ENCODE peak calls at places on chromosomes 12 and 14, in seven cellular contexts. V, F, S, A, R, M and G are unnamed samples.

GRCh38 chr14:75259510-75259855 is 19.1 kb upstream of the FOS start:
- DNase-seq in V (no peak), F (no peak), S (peak), A (no peak), R (no peak), M (no peak), G (no peak)

GRCh38 chr12:93766802-93767523 is 89.8 kb downstream of the CRADD start:
- DNase-seq in V (no peak), F (no peak), S (peak), A (peak), R (peak), M (peak), G (peak)

GRCh38 chr12:44875417-44875953 is 630 bp downstream of the NELL2 start:
- DNase-seq in V (no peak), F (no peak), S (no peak), A (peak), R (no peak), M (peak), G (no peak)

GRCh38 chr12:87871061-87871460 is 158.1 kb downstream of the C12orf50 start:
- DNase-seq in V (no peak), F (no peak), S (no peak), A (no peak), R (no peak), M (no peak), G (no peak)

GRCh38 chr14:41642402-41643195 is 35.9 kb downstream of the LRFN5 start:
- DNase-seq in V (no peak), F (no peak), S (no peak), A (no peak), R (no peak), M (no peak), G (no peak)

GRCh38 chr12:3523058-3523457 is 32.1 kb downstream of the PRMT8 start:
- DNase-seq in V (no peak), F (no peak), S (no peak), A (no peak), R (no peak), M (no peak), G (no peak)

GRCh38 chr12:93376436-93377251 is 1.1 kb upstream of the NUDT4 start:
- DNase-seq in V (peak), F (no peak), S (no peak), A (peak), R (no peak), M (no peak), G (peak)

GRCh38 chr14:51540364-51540763 is 111.3 kb upstream of the FRMD6 start:
- DNase-seq in V (no peak), F (no peak), S (no peak), A (no peak), R (no peak), M (no peak), G (no peak)

GRCh38 chr14:68020999-68021663 is 201.6 kb downstream of the RAD51B start:
- DNase-seq in V (no peak), F (no peak), S (no peak), A (no peak), R (no peak), M (no peak), G (no peak)

GRCh38 chr12:54650409-54650808 is 2.2 kb upstream of the DCD start:
- DNase-seq in V (no peak), F (no peak), S (no peak), A (no peak), R (no peak), M (no peak), G (no peak)

GRCh38 chr12:50401383-50402155 is 884 bp downstream of the LARP4 start:
- DNase-seq in V (peak), F (peak), S (peak), A (peak), R (peak), M (peak), G (peak)

GRCh38 chr12:74897425-74898211 is 312.0 kb downstream of the KCNC2 start:
- DNase-seq in V (no peak), F (no peak), S (no peak), A (no peak), R (no peak), M (no peak), G (no peak)

GRCh38 chr12:94815958-94816357 is 165.6 kb upstream of the TMCC3 start:
- DNase-seq in V (no peak), F (no peak), S (no peak), A (no peak), R (no peak), M (no peak), G (no peak)

GRCh38 chr14:30440986-30441385 is 118.0 kb upstream of the G2E3 start:
- DNase-seq in V (no peak), F (no peak), S (no peak), A (no peak), R (no peak), M (no peak), G (no peak)

GRCh38 chr14:22560638-22561365 is 28.2 kb downstream of the DAD1 start:
- DNase-seq in V (no peak), F (no peak), S (no peak), A (no peak), R (no peak), M (peak), G (no peak)

GRCh38 chr14:50705026-50705593 is 37.0 kb upstream of the SAV1 start:
- DNase-seq in V (no peak), F (no peak), S (no peak), A (no peak), R (no peak), M (no peak), G (no peak)

GRCh38 chr12:2312156-2312555 is 259.4 kb downstream of the CACNA1C start:
- DNase-seq in V (no peak), F (no peak), S (no peak), A (no peak), R (no peak), M (no peak), G (no peak)

GRCh38 chr14:95697764-95698163 is 11.5 kb downstream of the TCL1B start:
- DNase-seq in V (no peak), F (no peak), S (no peak), A (no peak), R (no peak), M (no peak), G (no peak)

GRCh38 chr12:64724201-64724745 is 34.9 kb downstream of the GNS start:
- DNase-seq in V (no peak), F (no peak), S (no peak), A (no peak), R (no peak), M (no peak), G (no peak)

GRCh38 chr12:2641761-2642160 is 153.0 kb upstream of the FKBP4 start:
- DNase-seq in V (no peak), F (no peak), S (no peak), A (no peak), R (peak), M (no peak), G (no peak)

GRCh38 chr14:101323111-101323510 is 238.2 kb upstream of the DIO3 start:
- DNase-seq in V (no peak), F (no peak), S (no peak), A (no peak), R (no peak), M (no peak), G (no peak)

GRCh38 chr12:70417121-70417520 is 51.0 kb downstream of the KCNMB4 start:
- DNase-seq in V (no peak), F (no peak), S (no peak), A (no peak), R (no peak), M (no peak), G (no peak)

GRCh38 chr12:94186461-94187237 is 38.3 kb downstream of the PLXNC1 start:
- DNase-seq in V (peak), F (peak), S (peak), A (no peak), R (peak), M (peak), G (peak)

DNA sequence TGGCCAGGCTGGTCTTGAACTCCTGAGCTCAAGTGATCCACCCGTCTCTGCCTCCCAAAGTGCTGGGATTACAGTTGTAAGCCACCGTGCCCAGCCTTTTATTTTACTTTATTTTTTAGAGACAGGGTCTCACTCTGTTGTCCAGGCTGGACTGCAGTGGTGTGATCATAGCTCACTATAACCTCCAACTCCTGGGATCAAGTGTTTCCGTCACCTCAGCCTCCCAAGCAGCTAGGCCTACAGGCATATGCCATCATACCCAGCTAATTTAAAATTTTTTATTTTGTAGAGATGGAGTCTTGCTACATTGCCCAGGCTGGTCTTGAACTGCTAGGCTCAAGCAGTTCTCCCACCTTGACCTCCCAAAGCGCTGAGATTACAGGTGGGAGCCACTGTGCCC is 3.7 kb downstream of the TPCN1 start:
- DNase-seq in V (no peak), F (no peak), S (no peak), A (no peak), R (no peak), M (no peak), G (no peak)
- TF ChIP-seq POLR2A in V (no peak), F (no peak), S (no peak), A (no peak), R (no peak), M (no peak), G (no peak)

GRCh38 chr14:91867316-91867988 is at the start of gene TC2N:
- DNase-seq in V (no peak), F (no peak), S (no peak), A (no peak), R (no peak), M (no peak), G (no peak)
- H3K4me3 ChIP-seq in V (no peak), F (no peak), S (no peak), A (no peak), R (no peak), M (no peak), G (no peak)

GRCh38 chr12:132593071-132593470 is 17.3 kb downstream of the LRCOL1 start:
- DNase-seq in V (peak), F (no peak), S (no peak), A (no peak), R (no peak), M (no peak), G (no peak)

GRCh38 chr12:132593521-132593920 is 16.9 kb downstream of the LRCOL1 start:
- DNase-seq in V (peak), F (no peak), S (no peak), A (no peak), R (no peak), M (no peak), G (no peak)

GRCh38 chr12:132595183-132595582 is 15.2 kb downstream of the LRCOL1 start:
- DNase-seq in V (no peak), F (no peak), S (no peak), A (no peak), R (no peak), M (no peak), G (no peak)

GRCh38 chr12:132592261-132592970 is 18.0 kb downstream of the LRCOL1 start:
- DNase-seq in V (no peak), F (no peak), S (no peak), A (no peak), R (no peak), M (no peak), G (no peak)

GRCh38 chr12:132593938-132594358 is 16.4 kb downstream of the LRCOL1 start:
- DNase-seq in V (peak), F (peak), S (peak), A (peak), R (peak), M (peak), G (peak)
- TF ChIP-seq POLR2A in V (no peak), F (no peak), S (no peak), A (no peak), R (no peak), M (no peak), G (no peak)

DNA sequence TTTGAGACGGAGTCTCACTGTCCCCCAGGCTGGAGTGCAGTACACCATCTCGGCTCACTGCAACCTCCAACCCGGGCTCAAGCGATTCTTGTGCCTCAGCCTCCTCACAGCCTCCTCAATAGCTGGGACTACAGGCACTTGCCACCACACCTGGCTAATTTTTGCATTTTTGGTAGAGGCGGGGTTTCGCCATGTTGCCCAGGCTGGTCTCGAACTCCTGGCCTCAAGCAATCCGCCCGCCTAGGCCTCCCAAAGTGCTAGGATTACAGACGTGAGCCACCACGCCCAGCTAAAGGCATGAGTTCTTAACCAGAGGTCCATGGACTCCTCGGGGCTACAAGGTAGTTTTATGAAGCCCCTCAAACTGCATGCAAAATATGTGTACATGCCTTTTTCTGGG is 2.1 kb downstream of the SARNP start:
- DNase-seq in V (no peak), F (no peak), S (no peak), A (no peak), R (no peak), M (no peak), G (no peak)
- H3K4me3 ChIP-seq in V (no peak), F (no peak), S (no peak), A (no peak), R (no peak), M (no peak), G (no peak)

DNA sequence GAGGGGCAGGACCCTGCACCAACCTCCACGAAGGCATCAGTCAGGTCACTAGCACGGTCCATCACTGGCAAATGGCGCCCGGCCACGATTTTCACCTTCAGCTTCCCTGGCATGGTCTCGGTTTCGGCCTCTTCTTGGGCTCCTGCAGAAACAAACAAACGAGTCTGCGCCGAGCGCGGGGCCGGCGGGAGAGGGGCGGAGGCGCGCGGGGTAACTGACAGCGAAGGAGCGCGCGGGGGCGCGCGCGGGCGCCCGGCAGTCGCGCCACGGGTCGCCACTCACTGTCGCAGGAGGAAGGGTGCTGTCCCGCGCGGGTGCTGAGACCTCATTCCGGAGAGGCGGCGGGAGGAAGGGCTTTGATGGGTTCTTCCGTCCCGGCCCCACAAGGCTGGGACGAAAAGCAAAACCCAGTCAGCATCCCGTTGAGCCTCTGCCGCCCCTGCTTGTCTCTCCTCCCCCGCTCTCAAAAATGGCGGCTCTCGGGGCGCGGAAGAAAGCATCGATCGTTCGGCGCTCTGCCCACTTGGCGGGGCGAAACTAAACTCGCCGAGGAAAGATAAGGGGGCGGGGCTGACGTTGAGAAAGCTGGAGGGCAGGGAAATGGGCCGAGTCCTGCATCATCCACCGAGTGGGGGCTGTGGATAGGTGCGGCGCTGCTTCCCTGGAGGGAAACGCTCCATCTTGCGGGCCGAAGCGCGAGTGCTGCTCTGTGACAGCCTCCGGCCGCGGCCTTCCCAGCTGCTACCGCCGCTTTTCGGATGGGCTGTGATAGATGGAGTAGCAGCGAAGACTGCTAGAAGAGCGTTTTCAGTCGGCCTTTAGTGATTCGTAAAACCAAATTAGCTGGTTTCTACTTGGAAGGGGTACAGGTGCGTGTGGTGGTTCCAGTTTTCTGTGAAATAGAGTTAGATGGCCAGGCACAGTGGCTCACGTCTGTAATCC is at the start of gene C2CD5:
- DNase-seq in V (peak), F (peak), S (peak), A (peak), R (peak), M (peak), G (peak)
- TF ChIP-seq POLR2A in V (peak), F (peak), S (peak), A (peak), R (peak), M (peak), G (peak)

DNA sequence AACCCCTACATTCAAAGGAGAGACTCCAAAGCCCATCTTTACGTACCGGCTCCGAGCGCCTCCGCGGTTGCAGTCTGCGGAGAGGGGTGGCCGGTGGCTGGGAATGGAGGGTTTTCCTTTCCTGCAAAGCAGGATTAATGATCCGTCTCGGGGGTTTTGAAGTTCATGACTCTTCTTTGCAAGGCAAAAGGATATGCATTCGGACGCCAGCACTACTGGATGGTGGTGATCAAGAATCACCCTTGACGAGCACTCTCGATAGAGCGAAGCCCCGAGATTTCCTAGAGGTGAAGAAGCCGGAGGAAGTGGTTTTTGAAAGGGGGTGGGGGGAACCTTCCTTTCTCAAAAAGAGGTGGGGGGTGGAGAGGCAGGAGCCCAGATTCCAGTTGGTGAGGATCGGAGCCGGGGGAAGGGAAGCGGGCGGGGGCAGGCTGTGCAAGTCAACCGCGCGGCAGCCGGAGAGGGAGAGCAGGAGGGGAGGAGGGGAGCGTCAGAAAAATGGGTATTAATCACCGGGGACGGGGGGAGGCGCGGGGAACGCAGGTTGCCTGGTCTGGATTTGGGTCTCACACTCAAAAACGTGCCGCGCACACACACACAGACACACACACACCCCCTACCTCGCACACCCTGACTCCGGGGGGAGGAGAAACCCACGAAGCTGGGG is at the start of gene GRIN2B:
- DNase-seq in V (no peak), F (no peak), S (no peak), A (peak), R (no peak), M (peak), G (no peak)
- H3K4me3 ChIP-seq in V (peak), F (peak), S (peak), A (peak), R (peak), M (no peak), G (peak)

GRCh38 chr12:122203968-122204828 is 689 bp downstream of the B3GNT4 start:
- DNase-seq in V (no peak), F (peak), S (no peak), A (no peak), R (no peak), M (peak), G (no peak)

GRCh38 chr12:122203301-122203967 is at the start of gene B3GNT4:
- DNase-seq in V (no peak), F (peak), S (peak), A (peak), R (no peak), M (peak), G (no peak)

GRCh38 chr12:122205590-122205925 is 2.0 kb downstream of the B3GNT4 start:
- DNase-seq in V (no peak), F (peak), S (no peak), A (no peak), R (no peak), M (no peak), G (no peak)

GRCh38 chr12:122206111-122206881 is 2.8 kb downstream of the B3GNT4 start:
- DNase-seq in V (no peak), F (peak), S (no peak), A (no peak), R (no peak), M (no peak), G (no peak)

GRCh38 chr12:122204829-122205589 is 1.5 kb downstream of the B3GNT4 start:
- DNase-seq in V (no peak), F (peak), S (no peak), A (no peak), R (no peak), M (no peak), G (no peak)
- TF ChIP-seq POLR2A in V (no peak), F (no peak), S (no peak), A (no peak), R (no peak), M (no peak), G (no peak)

DNA sequence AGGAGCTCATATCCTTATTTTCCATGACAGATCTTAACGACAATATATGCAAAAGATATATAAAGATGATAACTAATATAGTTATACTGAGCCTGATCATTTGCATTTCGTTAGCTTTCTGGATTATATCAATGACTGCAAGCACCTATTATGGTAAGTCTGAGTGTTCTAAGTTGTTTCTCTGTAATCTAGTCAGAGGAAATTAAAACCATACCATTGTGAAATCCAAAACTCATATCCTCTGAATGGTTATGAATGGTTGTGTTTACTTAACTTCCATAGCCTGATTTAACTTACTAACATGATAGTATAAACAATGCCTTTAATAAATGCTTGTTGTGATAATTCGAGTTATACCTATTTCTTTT is 760 bp downstream of the TMEM19 start:
- DNase-seq in V (no peak), F (no peak), S (no peak), A (no peak), R (no peak), M (no peak), G (no peak)
- H3K4me3 ChIP-seq in V (peak), F (peak), S (peak), A (peak), R (peak), M (no peak), G (peak)

DNA sequence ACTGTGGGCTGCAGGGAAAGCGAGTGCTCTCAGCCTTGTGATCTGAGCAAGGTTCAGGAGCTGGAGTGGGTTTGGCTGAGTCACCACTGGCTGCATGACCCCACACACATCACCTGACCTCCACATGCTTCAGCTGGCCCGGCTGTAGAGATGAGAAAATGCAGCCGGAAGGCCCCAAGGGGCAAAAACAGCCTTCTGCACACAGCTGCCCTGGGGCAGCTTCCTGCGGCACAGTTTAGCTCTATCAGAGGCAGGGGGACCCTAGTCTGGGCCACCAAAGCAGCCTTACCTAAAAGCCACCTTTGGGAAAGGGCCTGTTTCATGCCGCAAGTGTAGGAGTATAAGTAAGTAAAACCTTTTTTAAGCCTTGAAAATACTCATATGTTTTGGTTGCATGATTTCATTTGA is 123.3 kb downstream of the SSPN start:
- DNase-seq in V (peak), F (peak), S (peak), A (no peak), R (peak), M (peak), G (peak)
- TF ChIP-seq POLR2A in V (no peak), F (no peak), S (no peak), A (no peak), R (no peak), M (no peak), G (no peak)